ENCODE peak calls at places on chromosomes 7 and 10, in eight cellular contexts. E is NB4, I is NCI-H2171 treated with DMSO at 0.1 percent for 48 hours, D is HFFc6, P is dorsolateral prefrontal cortex, W is germinal center, N is RPMI8226, Z is fibroblast of mammary gland. R is an unnamed sample.

GRCh38 chr10:127964644-127965043 is 57.7 kb downstream of the PTPRE start:
- DNase-seq in W (no peak), I (no peak), Z (no peak), D (no peak), P (no peak), N (no peak), E (no peak), R (no peak)

GRCh38 chr7:3282457-3282856 is 18.6 kb upstream of the SDK1 start:
- DNase-seq in I (no peak), W (no peak), E (no peak), Z (peak), D (no peak), N (no peak), P (no peak), R (no peak)

GRCh38 chr7:83947260-83947659 is 247.3 kb downstream of the SEMA3A start:
- DNase-seq in Z (peak), D (no peak), P (no peak), E (peak), N (peak), I (peak), W (no peak), R (peak)

GRCh38 chr10:126253613-126254002 is 134.7 kb downstream of the ADAM12 start:
- DNase-seq in D (no peak), W (no peak), I (no peak), P (no peak), Z (no peak), N (no peak), E (no peak), R (no peak)

GRCh38 chr10:13458107-13458761 is 70.6 kb downstream of the BEND7 start:
- DNase-seq in E (no peak), I (no peak), N (no peak), Z (peak), D (no peak), W (no peak), P (no peak), R (no peak)

GRCh38 chr7:44064791-44065430 is 456 bp downstream of the PGAM2 start:
- DNase-seq in W (no peak), P (no peak), Z (no peak), D (no peak), E (no peak), I (no peak), N (no peak), R (peak)

GRCh38 chr10:72691470-72692056 is 380 bp upstream of the MCU start:
- DNase-seq in W (no peak), D (no peak), P (no peak), E (no peak), N (no peak), I (peak), Z (no peak), R (no peak)

GRCh38 chr10:114172241-114172640 is 1.8 kb downstream of the CCDC186 start:
- DNase-seq in Z (peak), I (no peak), E (peak), N (no peak), D (peak), W (no peak), P (no peak), R (no peak)

GRCh38 chr10:79127151-79127961 is 58.6 kb downstream of the ZMIZ1 start:
- DNase-seq in P (no peak), N (no peak), D (no peak), W (no peak), E (peak), I (no peak), Z (peak), R (peak)

GRCh38 chr10:59229451-59229850 is 53.0 kb downstream of the PHYHIPL start:
- DNase-seq in E (no peak), N (no peak), D (no peak), P (no peak), Z (peak), W (no peak), I (no peak), R (no peak)